ENCODE peak calls at places on chromosome 16, in four cellular contexts. One of them, this sample, is unnamed. For H3K9me3, the result is how much of the 10 kb centered on the place peaks cover.

GRCh38 chr16:84963046-84963445 is 48.3 kb downstream of the ZDHHC7 start:
- DNase-seq in fibroblast of lung: no peak
- DNase-seq in heart left ventricle: no peak
- DNase-seq in CD4-positive, alpha-beta memory T cell: no peak
- DNase-seq in this sample: no peak

GRCh38 chr16:86737083-86737482 is 158.7 kb downstream of the FOXL1 start:
- DNase-seq in heart left ventricle: no peak
- DNase-seq in fibroblast of lung: no peak
- DNase-seq in CD4-positive, alpha-beta memory T cell: no peak
- DNase-seq in this sample: no peak

GRCh38 chr16:20398603-20399002 is 5.9 kb downstream of the PDILT start:
- DNase-seq in CD4-positive, alpha-beta memory T cell: no peak
- DNase-seq in fibroblast of lung: no peak
- DNase-seq in heart left ventricle: no peak
- DNase-seq in this sample: no peak

GRCh38 chr16:81917375-81917774 is 93.9 kb downstream of the SDR42E1 start:
- DNase-seq in heart left ventricle: no peak
- DNase-seq in CD4-positive, alpha-beta memory T cell: no peak
- DNase-seq in fibroblast of lung: no peak
- DNase-seq in this sample: no peak

GRCh38 chr16:28188085-28188916 is 23.5 kb downstream of the XPO6 start:
- DNase-seq in CD4-positive, alpha-beta memory T cell: no peak
- DNase-seq in fibroblast of lung: peak
- DNase-seq in heart left ventricle: no peak
- DNase-seq in this sample: no peak

GRCh38 chr16:48611329-48612137 is 1.6 kb upstream of the N4BP1 start:
- DNase-seq in fibroblast of lung: no peak
- DNase-seq in CD4-positive, alpha-beta memory T cell: peak
- DNase-seq in heart left ventricle: peak
- DNase-seq in this sample: peak

GRCh38 chr16:52492789-52493357 is 54.1 kb downstream of the TOX3 start:
- DNase-seq in fibroblast of lung: no peak
- DNase-seq in heart left ventricle: no peak
- DNase-seq in CD4-positive, alpha-beta memory T cell: no peak
- DNase-seq in this sample: no peak

GRCh38 chr16:495127-495748 is 32.3 kb upstream of the CAPN15 start:
- DNase-seq in CD4-positive, alpha-beta memory T cell: no peak
- DNase-seq in heart left ventricle: no peak
- DNase-seq in fibroblast of lung: peak
- DNase-seq in this sample: no peak

GRCh38 chr16:76464973-76465620 is 187.9 kb downstream of the CNTNAP4 start:
- DNase-seq in heart left ventricle: no peak
- DNase-seq in fibroblast of lung: no peak
- DNase-seq in CD4-positive, alpha-beta memory T cell: no peak
- DNase-seq in this sample: no peak

GRCh38 chr16:35908942-35909341 is 2449.5 kb downstream of the TP53TG3F start:
- DNase-seq in CD4-positive, alpha-beta memory T cell: no peak
- DNase-seq in fibroblast of lung: no peak
- DNase-seq in heart left ventricle: no peak
- DNase-seq in this sample: no peak
- H3K9me3 ChIP-seq in CD4-positive, alpha-beta memory T cell: under half
- H3K9me3 ChIP-seq in fibroblast of lung: under half
- H3K9me3 ChIP-seq in heart left ventricle: under half
- H3K9me3 ChIP-seq in this sample: under half

GRCh38 chr16:75172578-75172977 is 24.3 kb downstream of the ZFP1 start:
- DNase-seq in fibroblast of lung: no peak
- DNase-seq in heart left ventricle: no peak
- DNase-seq in CD4-positive, alpha-beta memory T cell: no peak
- DNase-seq in this sample: no peak
- H3K9me3 ChIP-seq in fibroblast of lung: under half
- H3K9me3 ChIP-seq in heart left ventricle: under half
- H3K9me3 ChIP-seq in CD4-positive, alpha-beta memory T cell: under half
- H3K9me3 ChIP-seq in this sample: under half

DNA sequence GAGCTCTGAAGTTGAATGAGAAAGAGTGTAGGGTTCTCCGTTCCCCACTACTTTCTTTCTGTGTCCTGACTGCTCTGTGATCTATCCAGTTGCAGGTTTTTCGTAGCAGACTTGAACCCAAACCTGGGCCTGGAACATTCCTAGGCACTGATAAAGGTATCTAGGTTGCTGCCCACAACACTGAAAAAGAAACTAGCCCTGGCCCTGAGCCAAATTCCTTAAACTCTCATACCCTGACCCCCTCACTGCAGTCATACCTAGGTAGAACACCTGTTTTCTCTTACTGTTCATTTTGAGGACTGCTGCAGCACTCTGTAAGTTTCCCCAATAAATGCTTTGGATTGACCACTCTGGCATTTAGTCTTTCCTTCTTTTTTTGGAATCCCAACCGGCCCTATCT is 5.4 kb downstream of the HYDIN start:
- DNase-seq in fibroblast of lung: no peak
- DNase-seq in CD4-positive, alpha-beta memory T cell: no peak
- DNase-seq in heart left ventricle: no peak
- DNase-seq in this sample: no peak
- H3K9me3 ChIP-seq in fibroblast of lung: under half
- H3K9me3 ChIP-seq in CD4-positive, alpha-beta memory T cell: under half
- H3K9me3 ChIP-seq in heart left ventricle: under half
- H3K9me3 ChIP-seq in this sample: under half

GRCh38 chr16:3304370-3304769 is 860 bp downstream of the TIGD7 start:
- DNase-seq in heart left ventricle: no peak
- DNase-seq in fibroblast of lung: peak
- DNase-seq in CD4-positive, alpha-beta memory T cell: no peak
- DNase-seq in this sample: no peak
- H3K9me3 ChIP-seq in heart left ventricle: under half
- H3K9me3 ChIP-seq in fibroblast of lung: under half
- H3K9me3 ChIP-seq in CD4-positive, alpha-beta memory T cell: under half
- H3K9me3 ChIP-seq in this sample: under half

DNA sequence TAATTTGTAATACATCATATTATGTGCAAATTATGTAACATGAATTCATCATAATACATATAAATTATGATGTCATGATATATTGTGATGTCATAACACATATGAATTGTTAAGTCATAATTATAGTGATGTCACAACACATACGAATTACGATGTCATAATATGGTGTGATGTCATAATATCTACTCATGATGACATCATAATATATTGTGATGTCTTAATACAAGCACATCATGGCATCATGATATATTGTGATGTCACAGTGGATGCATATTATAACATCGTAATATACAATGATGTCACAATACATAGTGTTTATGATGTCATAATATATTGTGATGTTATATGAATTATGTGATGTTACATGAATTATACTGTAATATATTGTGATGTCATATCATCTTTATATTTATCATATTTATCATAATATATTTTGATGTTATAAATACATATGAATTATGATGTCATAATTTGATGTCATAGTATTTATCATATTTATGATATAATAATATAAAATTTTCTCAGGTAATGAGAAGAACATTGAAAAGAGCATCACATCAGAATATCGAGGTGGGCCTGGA is 1793.0 kb downstream of the TP53TG3F start:
- DNase-seq in CD4-positive, alpha-beta memory T cell: no peak
- DNase-seq in heart left ventricle: no peak
- DNase-seq in fibroblast of lung: peak
- DNase-seq in this sample: no peak
- H3K9me3 ChIP-seq in CD4-positive, alpha-beta memory T cell: under half
- H3K9me3 ChIP-seq in heart left ventricle: under half
- H3K9me3 ChIP-seq in fibroblast of lung: under half
- H3K9me3 ChIP-seq in this sample: under half

DNA sequence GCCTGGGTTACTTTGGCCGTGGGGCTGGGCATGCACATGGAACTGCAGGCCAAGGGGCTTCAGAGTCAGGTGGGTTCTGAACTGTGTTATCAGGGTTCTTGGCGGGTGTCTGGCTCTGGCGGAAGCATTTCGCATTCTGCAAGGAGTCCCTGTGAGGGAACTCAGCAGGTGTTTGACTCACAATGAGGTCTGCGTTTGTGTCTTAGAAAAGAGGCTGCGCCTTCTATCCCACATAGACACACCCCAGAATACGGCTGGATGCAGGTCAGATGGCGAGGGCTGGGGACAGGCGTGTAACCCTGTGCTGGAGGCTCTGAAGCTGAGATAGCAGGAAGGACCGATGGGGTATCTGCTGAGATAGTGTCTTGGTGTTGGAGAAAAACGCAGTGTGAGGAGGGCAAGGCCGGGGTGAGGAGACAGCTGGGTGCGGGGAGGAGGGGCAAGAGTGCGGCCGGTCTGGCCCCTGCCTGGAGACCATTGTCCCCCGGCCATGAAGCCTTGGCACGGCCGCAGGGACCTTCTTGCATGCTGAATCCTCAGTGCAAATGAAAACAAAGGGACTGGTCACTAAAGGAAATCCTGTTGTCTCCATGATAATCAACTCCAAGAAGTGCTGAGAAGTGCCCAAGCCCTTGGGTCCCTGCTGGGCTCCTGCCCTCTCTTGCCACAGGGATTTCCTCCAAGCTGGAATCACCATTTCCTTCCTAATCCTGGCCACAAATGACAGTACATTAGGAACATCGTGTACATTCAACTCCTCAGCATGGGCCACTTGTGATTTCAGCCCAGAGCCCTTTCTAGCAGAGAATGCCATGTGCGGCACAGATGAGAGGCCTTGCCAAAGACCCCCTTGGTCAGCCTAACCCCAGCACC is 22.8 kb upstream of the MTSS2 start:
- DNase-seq in heart left ventricle: no peak
- DNase-seq in fibroblast of lung: no peak
- DNase-seq in CD4-positive, alpha-beta memory T cell: no peak
- DNase-seq in this sample: no peak
- H3K9me3 ChIP-seq in heart left ventricle: under half
- H3K9me3 ChIP-seq in fibroblast of lung: under half
- H3K9me3 ChIP-seq in CD4-positive, alpha-beta memory T cell: under half
- H3K9me3 ChIP-seq in this sample: under half